ENCODE peak calls at places on chromosomes 3 and 15, in nine cellular contexts. U, A, J, W, Y, I, F, R and O are unnamed samples.
A peak's percentile ranks its signal among the peaks of the same experiment; 100 is the strongest.

GRCh38 chr3:183811638-183812037 is 13.7 kb downstream of the MAP6D1 start:
- DNase-seq in J (no peak), Y (no peak), R (no peak), W (no peak), F (no peak), U (no peak), A (no peak), I (no peak), O (no peak)

GRCh38 chr3:11718582-11719405 is 75.1 kb upstream of the VGLL4 start:
- DNase-seq in F (peak; percentile 31), J (peak; percentile 59), U (peak; percentile 56), R (peak; percentile 47), Y (peak; percentile 68), A (no peak), W (peak; percentile 33), I (peak; percentile 28), O (peak; percentile 53)

GRCh38 chr3:186515115-186515514 is 29.1 kb downstream of the CRYGS start:
- DNase-seq in W (no peak), R (no peak), F (no peak), U (no peak), Y (no peak), I (no peak), A (no peak), J (no peak), O (no peak)

GRCh38 chr3:81980566-81981494 is 219.4 kb upstream of the GBE1 start:
- DNase-seq in A (no peak), W (no peak), I (peak; percentile 4), J (no peak), R (no peak), Y (no peak), F (no peak), U (no peak), O (no peak)

GRCh38 chr15:59222106-59222505 is 15.5 kb downstream of the LDHAL6B start:
- DNase-seq in Y (no peak), F (no peak), W (no peak), U (no peak), A (no peak), R (no peak), J (no peak), I (no peak), O (peak; percentile 13)

GRCh38 chr15:88032787-88033186 is 223.8 kb downstream of the NTRK3 start:
- DNase-seq in I (no peak), W (no peak), R (no peak), Y (no peak), J (no peak), U (no peak), A (no peak), F (no peak), O (no peak)

GRCh38 chr15:76201536-76202255 is 109.6 kb downstream of the ETFA start:
- DNase-seq in W (no peak), U (no peak), Y (no peak), A (no peak), F (no peak), J (no peak), R (no peak), I (no peak), O (no peak)

GRCh38 chr15:91963051-91963450 is 109.5 kb downstream of the SLCO3A1 start:
- DNase-seq in W (no peak), F (no peak), J (no peak), I (no peak), Y (no peak), A (no peak), R (no peak), U (no peak), O (no peak)

GRCh38 chr15:90530250-90531051 is 728 bp downstream of the CRTC3 start:
- DNase-seq in U (peak; percentile 75), Y (peak; percentile 38), F (peak; percentile 71), W (peak; percentile 14), A (no peak), J (peak; percentile 80), R (peak; percentile 37), I (peak; percentile 24), O (peak; percentile 75)

GRCh38 chr15:70197945-70198361 is 100.2 kb upstream of the TLE3 start:
- DNase-seq in F (no peak), I (peak; percentile 86), U (no peak), Y (no peak), W (no peak), J (no peak), A (no peak), R (no peak), O (peak; percentile 99)